ENCODE peak calls at places on chromosomes 1 and 21, in seven cellular contexts. H, C, X, G, T, P and B are unnamed samples.

GRCh38 chr1:206502813-206503212 is 4.5 kb upstream of the RASSF5 start:
- DNase-seq in G (no peak), X (no peak), H (no peak), T (no peak), P (no peak), C (no peak), B (no peak)

GRCh38 chr1:43706598-43707190 is 642 bp upstream of the ST3GAL3 start:
- DNase-seq in X (no peak), P (peak; percentile 24), T (no peak), H (peak; percentile 52), G (peak; percentile 36), C (no peak), B (no peak)

GRCh38 chr1:96863449-96863848 is 141.9 kb downstream of the PTBP2 start:
- DNase-seq in P (no peak), C (no peak), T (no peak), H (no peak), G (no peak), X (no peak), B (no peak)

GRCh38 chr21:33578959-33579542 is 9.4 kb downstream of the DONSON start:
- DNase-seq in G (no peak), H (no peak), T (no peak), X (no peak), P (no peak), C (no peak), B (no peak)

GRCh38 chr21:26099610-26100219 is 70.9 kb downstream of the APP start:
- DNase-seq in X (no peak), P (no peak), T (peak; percentile 83), H (no peak), G (no peak), C (no peak), B (peak; percentile 17)

GRCh38 chr1:206930210-206930798 is 8.6 kb upstream of the FCMR start:
- DNase-seq in H (no peak), T (no peak), G (peak; percentile 18), P (peak; percentile 49), X (no peak), C (no peak), B (no peak)

GRCh38 chr1:1232224-1232800 is at the start of gene B3GALT6:
- DNase-seq in G (no peak), P (no peak), C (no peak), H (no peak), T (no peak), X (no peak), B (no peak)

GRCh38 chr1:220189750-220190347 is 82.4 kb downstream of the RAB3GAP2 start:
- DNase-seq in P (no peak), X (no peak), G (peak; percentile 23), H (peak; percentile 10), C (no peak), T (peak; percentile 22), B (no peak)

GRCh38 chr1:21337931-21338567 is 47.8 kb upstream of the ECE1 start:
- DNase-seq in G (peak; percentile 37), X (no peak), P (no peak), T (peak; percentile 76), H (no peak), C (peak; percentile 84), B (no peak)

GRCh38 chr1:230113605-230114241 is 46.7 kb downstream of the GALNT2 start:
- DNase-seq in C (no peak), G (no peak), T (peak; percentile 66), X (no peak), P (no peak), H (no peak), B (no peak)

GRCh38 chr1:87325982-87326738 is 2.5 kb upstream of the LMO4 start:
- DNase-seq in P (no peak), T (peak; percentile 44), H (peak; percentile 32), X (no peak), C (no peak), G (peak; percentile 79), B (no peak)

GRCh38 chr1:67004176-67004575 is 49.8 kb downstream of the SLC35D1 start:
- DNase-seq in P (no peak), G (no peak), C (no peak), T (no peak), X (no peak), H (no peak), B (no peak)

GRCh38 chr1:41915786-41916571 is 2.7 kb downstream of the HIVEP3 start:
- DNase-seq in H (no peak), C (no peak), G (peak; percentile 8), X (no peak), T (no peak), P (no peak), B (no peak)

GRCh38 chr1:111988377-111988742 is 1.1 kb downstream of the KCND3 start:
- DNase-seq in P (no peak), H (no peak), C (no peak), X (no peak), T (no peak), G (no peak), B (no peak)

GRCh38 chr1:218357211-218357892 is 12.2 kb downstream of the TGFB2 start:
- DNase-seq in C (no peak), G (no peak), T (no peak), H (no peak), P (no peak), X (no peak), B (no peak)

GRCh38 chr1:46179138-46180081 is 3.1 kb upstream of the P3R3URF start:
- DNase-seq in T (peak; percentile 82), X (peak; percentile 33), H (peak; percentile 90), C (peak; percentile 59), P (peak; percentile 50), G (peak; percentile 93), B (no peak)

GRCh38 chr21:44449473-44450363 is 5.6 kb upstream of the LRRC3 start:
- DNase-seq in H (peak; percentile 13), X (no peak), G (no peak), C (peak; percentile 9), P (no peak), T (no peak), B (no peak)

GRCh38 chr1:45008076-45008475 is 3.0 kb downstream of the HECTD3 start:
- DNase-seq in T (no peak), G (no peak), C (no peak), H (no peak), X (no peak), P (no peak), B (no peak)

GRCh38 chr1:40684669-40685068 is 6.8 kb upstream of the NFYC start:
- DNase-seq in C (no peak), H (no peak), X (no peak), G (no peak), P (no peak), T (no peak), B (no peak)

GRCh38 chr1:25878690-25879089 is 3.2 kb upstream of the PAQR7 start:
- DNase-seq in C (no peak), T (no peak), H (no peak), G (no peak), P (no peak), X (no peak), B (no peak)

GRCh38 chr1:68795956-68796355 is 299.1 kb upstream of the DEPDC1 start:
- DNase-seq in T (no peak), H (no peak), P (no peak), X (no peak), C (no peak), G (no peak), B (no peak)

GRCh38 chr1:240609527-240610060 is 2.4 kb downstream of the GREM2 start:
- DNase-seq in C (no peak), H (no peak), G (no peak), P (no peak), X (no peak), T (no peak), B (no peak)

GRCh38 chr1:228177936-228178710 is 12.5 kb downstream of the IBA57 start:
- DNase-seq in P (no peak), X (no peak), T (no peak), G (no peak), H (no peak), C (no peak), B (no peak)